ENCODE peak calls at places on chromosomes 6 and 20, in nine cellular contexts. V is heart right ventricle, W is HCEC 1CT, H is astrocyte, X is iPS DF 6.9, K is bronchial epithelial cell, R is GDM1, Z is RPMI8226, C is NCI-H1930. F is an unnamed sample.

GRCh38 chr6:150756170-150756569 is 109.3 kb upstream of the MTHFD1L start:
- DNase-seq in V (no peak), W (no peak), H (peak), X (no peak), K (no peak), R (no peak), Z (no peak), C (no peak), F (no peak)

GRCh38 chr6:90719321-90720195 is 132.7 kb upstream of the MAP3K7 start:
- DNase-seq in V (no peak), W (no peak), H (no peak), X (no peak), K (peak), R (no peak), Z (no peak), C (no peak), F (no peak)

GRCh38 chr20:51529027-51529749 is 13.3 kb downstream of the NFATC2 start:
- DNase-seq in V (no peak), W (no peak), H (peak), X (no peak), K (no peak), R (no peak), Z (no peak), C (no peak), F (no peak)

GRCh38 chr6:41256383-41256782 is 28.2 kb downstream of the TREML4 start:
- DNase-seq in V (no peak), W (no peak), H (no peak), X (no peak), K (no peak), R (no peak), Z (no peak), C (no peak), F (no peak)

GRCh38 chr6:125844989-125845388 is 54.2 kb downstream of the NCOA7 start:
- DNase-seq in V (no peak), W (no peak), H (no peak), X (no peak), K (no peak), R (no peak), Z (no peak), C (no peak), F (no peak)

GRCh38 chr6:100175814-100176275 is 181.8 kb upstream of the MCHR2 start:
- DNase-seq in V (no peak), W (peak), H (peak), X (no peak), K (peak), R (no peak), Z (no peak), C (no peak), F (no peak)

GRCh38 chr6:165987483-165988305 is 180.0 kb downstream of the TBXT start:
- DNase-seq in V (peak), W (peak), H (peak), X (no peak), K (no peak), R (no peak), Z (peak), C (peak), F (peak)

GRCh38 chr6:1039191-1039590 is 272.7 kb upstream of the FOXQ1 start:
- DNase-seq in V (no peak), W (no peak), H (no peak), X (no peak), K (peak), R (no peak), Z (no peak), C (no peak), F (no peak)

GRCh38 chr20:46261456-46262253 is 46.6 kb downstream of the CDH22 start:
- DNase-seq in V (no peak), W (no peak), H (no peak), X (no peak), K (no peak), R (no peak), Z (no peak), C (no peak), F (peak)

GRCh38 chr6:130717657-130718056 is 109.5 kb upstream of the SMLR1 start:
- DNase-seq in V (no peak), W (no peak), H (no peak), X (no peak), K (no peak), R (no peak), Z (no peak), C (no peak), F (no peak)

GRCh38 chr6:33112148-33112547 is 36.4 kb downstream of the HLA-DPB1 start:
- DNase-seq in V (no peak), W (peak), H (peak), X (no peak), K (peak), R (peak), Z (peak), C (no peak), F (no peak)

GRCh38 chr6:42099340-42100028 is 42.9 kb downstream of the C6orf132 start:
- DNase-seq in V (no peak), W (peak), H (peak), X (no peak), K (peak), R (no peak), Z (peak), C (no peak), F (no peak)

GRCh38 chr6:135880066-135880972 is 28.8 kb downstream of the PDE7B start:
- DNase-seq in V (no peak), W (peak), H (peak), X (no peak), K (no peak), R (peak), Z (no peak), C (no peak), F (no peak)

GRCh38 chr6:169783971-169784930 is 32.8 kb downstream of the ERMARD start:
- DNase-seq in V (no peak), W (no peak), H (peak), X (no peak), K (no peak), R (no peak), Z (no peak), C (no peak), F (no peak)

GRCh38 chr6:79536615-79536968 is 638 bp downstream of the LCA5 start:
- DNase-seq in V (no peak), W (peak), H (no peak), X (no peak), K (no peak), R (no peak), Z (peak), C (no peak), F (no peak)

GRCh38 chr20:24681634-24682495 is 212.4 kb downstream of the SYNDIG1 start:
- DNase-seq in V (no peak), W (no peak), H (no peak), X (no peak), K (no peak), R (no peak), Z (no peak), C (no peak), F (no peak)

GRCh38 chr20:45911486-45912343 is at the start of gene PLTP:
- DNase-seq in V (peak), W (peak), H (peak), X (no peak), K (no peak), R (peak), Z (no peak), C (no peak), F (peak)

GRCh38 chr6:39049575-39050283 is 1.1 kb downstream of the GLP1R start:
- DNase-seq in V (no peak), W (no peak), H (no peak), X (no peak), K (no peak), R (no peak), Z (no peak), C (no peak), F (no peak)

GRCh38 chr6:63272397-63272796 is 47.4 kb downstream of the LGSN start:
- DNase-seq in V (no peak), W (peak), H (no peak), X (no peak), K (peak), R (no peak), Z (peak), C (peak), F (no peak)

GRCh38 chr20:7137395-7138151 is 370.1 kb downstream of the BMP2 start:
- DNase-seq in V (no peak), W (no peak), H (no peak), X (no peak), K (no peak), R (no peak), Z (no peak), C (no peak), F (no peak)

GRCh38 chr6:6866656-6867390 is 240.9 kb upstream of the RREB1 start:
- DNase-seq in V (no peak), W (no peak), H (no peak), X (no peak), K (no peak), R (no peak), Z (no peak), C (no peak), F (no peak)

GRCh38 chr6:2245954-2246863 is 804 bp upstream of the GMDS start:
- DNase-seq in V (peak), W (peak), H (peak), X (no peak), K (peak), R (no peak), Z (peak), C (no peak), F (peak)

GRCh38 chr6:6661684-6662083 is 73.2 kb downstream of the LY86 start:
- DNase-seq in V (no peak), W (no peak), H (peak), X (no peak), K (peak), R (peak), Z (peak), C (no peak), F (peak)

GRCh38 chr6:25998379-25998778 is 35.8 kb downstream of the TRIM38 start:
- DNase-seq in V (no peak), W (no peak), H (no peak), X (no peak), K (peak), R (no peak), Z (no peak), C (no peak), F (no peak)

GRCh38 chr6:112701201-112701600 is 354.1 kb downstream of the RFPL4B start:
- DNase-seq in V (no peak), W (peak), H (peak), X (no peak), K (no peak), R (no peak), Z (no peak), C (no peak), F (no peak)

GRCh38 chr6:75893058-75893775 is 144.2 kb downstream of the MYO6 start:
- DNase-seq in V (no peak), W (peak), H (peak), X (peak), K (peak), R (no peak), Z (peak), C (peak), F (no peak)

GRCh38 chr6:168536665-168537249 is 95.8 kb downstream of the SMOC2 start:
- DNase-seq in V (no peak), W (no peak), H (no peak), X (no peak), K (no peak), R (no peak), Z (no peak), C (no peak), F (no peak)

GRCh38 chr6:3568396-3569082 is 111.7 kb upstream of the SLC22A23 start:
- DNase-seq in V (no peak), W (no peak), H (no peak), X (no peak), K (no peak), R (no peak), Z (no peak), C (no peak), F (no peak)

F was measured in C1 segment of cervical spinal cord.